ENCODE peak calls at places on chromosomes 3 and 15, in nine cellular contexts. O, T, V, L, X, U, F, G and E are unnamed samples.
A peak's percentile ranks its signal among the peaks of the same experiment; 100 is the strongest.

GRCh38 chr3:29313074-29313473 is 32.2 kb downstream of the RBMS3 start:
- DNase-seq in U (no peak), O (no peak), V (no peak), L (no peak), G (no peak), T (no peak), F (no peak), X (peak; percentile 45), E (no peak)

GRCh38 chr3:186596568-186597287 is 16.1 kb upstream of the AHSG start:
- DNase-seq in G (peak; percentile 53), F (no peak), T (no peak), U (peak; percentile 62), V (no peak), L (no peak), O (no peak), X (no peak), E (no peak)

GRCh38 chr15:33730815-33731214 is 237.5 kb upstream of the CHRM5 start:
- DNase-seq in O (no peak), T (no peak), F (no peak), X (no peak), L (no peak), V (no peak), G (no peak), U (no peak), E (no peak)

GRCh38 chr3:175704366-175705041 is 845.4 kb downstream of the NAALADL2 start:
- DNase-seq in L (no peak), V (no peak), F (no peak), G (no peak), T (no peak), O (no peak), X (no peak), U (no peak), E (no peak)

GRCh38 chr15:34853001-34853758 is 57.8 kb upstream of the ACTC1 start:
- DNase-seq in X (no peak), V (no peak), T (no peak), L (no peak), G (no peak), F (no peak), O (peak; percentile 34), U (no peak), E (no peak)

GRCh38 chr15:61008915-61009314 is 220.2 kb downstream of the RORA start:
- DNase-seq in T (no peak), V (no peak), F (no peak), L (no peak), G (no peak), U (no peak), O (no peak), X (no peak), E (no peak)

GRCh38 chr3:27097171-27097570 is 272.0 kb downstream of the NEK10 start:
- DNase-seq in O (no peak), U (no peak), L (no peak), G (no peak), V (no peak), T (no peak), X (no peak), F (no peak), E (no peak)

GRCh38 chr15:60390931-60391501 is 6.8 kb downstream of the ANXA2 start:
- DNase-seq in U (peak; percentile 92), O (no peak), F (no peak), V (no peak), G (peak; percentile 37), L (peak; percentile 84), T (no peak), X (peak; percentile 80), E (no peak)

GRCh38 chr3:131454501-131454900 is 48.3 kb downstream of the MRPL3 start:
- DNase-seq in G (no peak), L (peak; percentile 20), T (no peak), F (no peak), O (no peak), V (no peak), U (peak; percentile 64), X (peak; percentile 7), E (no peak)

GRCh38 chr15:78768096-78768495 is 43.2 kb downstream of the ADAMTS7 start:
- DNase-seq in V (no peak), T (no peak), G (no peak), F (no peak), O (no peak), X (no peak), L (no peak), U (no peak), E (no peak)

GRCh38 chr3:10867384-10867783 is 51.4 kb downstream of the SLC6A11 start:
- DNase-seq in V (no peak), O (no peak), X (no peak), G (peak; percentile 71), F (no peak), U (peak; percentile 24), T (no peak), L (no peak), E (no peak)

GRCh38 chr3:182567666-182568065 is 225.6 kb upstream of the ATP11B start:
- DNase-seq in O (no peak), U (peak; percentile 17), V (no peak), G (no peak), F (no peak), T (no peak), X (no peak), L (no peak), E (no peak)

GRCh38 chr3:31230834-31231233 is 301.9 kb upstream of the STT3B start:
- DNase-seq in L (no peak), X (no peak), T (no peak), U (no peak), V (no peak), G (no peak), O (no peak), F (no peak), E (no peak)

GRCh38 chr3:54047568-54047967 is 74.8 kb upstream of the CACNA2D3 start:
- DNase-seq in G (no peak), L (no peak), F (no peak), X (no peak), T (no peak), V (no peak), U (no peak), O (no peak), E (no peak)

GRCh38 chr3:32303051-32303786 is 64.7 kb downstream of the CMTM8 start:
- DNase-seq in T (no peak), X (no peak), V (no peak), G (no peak), U (no peak), L (no peak), O (no peak), F (peak; percentile 53), E (no peak)

GRCh38 chr15:92682772-92683510 is 27.4 kb upstream of the FAM174B start:
- DNase-seq in V (no peak), X (peak; percentile 26), F (no peak), U (no peak), L (peak; percentile 32), T (no peak), G (no peak), O (no peak), E (no peak)

GRCh38 chr3:61945657-61946056 is 384.3 kb downstream of the PTPRG start:
- DNase-seq in T (no peak), V (no peak), L (no peak), X (no peak), U (no peak), G (no peak), O (no peak), F (no peak), E (no peak)

GRCh38 chr15:66633346-66633745 is 67.5 kb upstream of the LCTL start:
- DNase-seq in U (no peak), O (no peak), L (no peak), T (no peak), V (no peak), G (no peak), F (no peak), X (no peak), E (no peak)

GRCh38 chr3:113697192-113698090 is 999 bp upstream of the USF3 start:
- DNase-seq in T (peak; percentile 4), F (peak; percentile 59), O (no peak), V (no peak), X (no peak), L (no peak), G (peak; percentile 56), U (peak; percentile 26), E (no peak)

GRCh38 chr3:39499651-39500273 is 32.3 kb downstream of the MOBP start:
- DNase-seq in F (no peak), V (no peak), X (no peak), G (peak; percentile 43), L (no peak), U (peak; percentile 10), T (no peak), O (no peak), E (no peak)

GRCh38 chr15:68694111-68694510 is 115.3 kb downstream of the CORO2B start:
- DNase-seq in F (no peak), T (no peak), V (no peak), X (no peak), G (no peak), L (no peak), U (no peak), O (no peak), E (no peak)

GRCh38 chr15:39426552-39427532 is 154.0 kb upstream of the THBS1 start:
- DNase-seq in U (peak; percentile 60), T (peak; percentile 30), X (peak; percentile 76), L (no peak), F (peak; percentile 69), O (no peak), V (peak; percentile 23), G (no peak), E (peak; percentile 49)

GRCh38 chr3:63909431-63909830 is 2.8 kb downstream of the SCAANT1 start:
- DNase-seq in V (no peak), L (no peak), O (no peak), U (no peak), X (no peak), T (no peak), G (no peak), F (no peak), E (no peak)

GRCh38 chr15:70604671-70605070 is 158.7 kb downstream of the UACA start:
- DNase-seq in G (peak; percentile 22), U (peak; percentile 51), V (no peak), F (no peak), X (no peak), T (no peak), O (no peak), L (no peak), E (no peak)

GRCh38 chr3:183033746-183034145 is 53.4 kb upstream of the DCUN1D1 start:
- DNase-seq in U (no peak), O (no peak), V (no peak), T (no peak), X (peak; percentile 48), L (no peak), F (no peak), G (no peak), E (no peak)

GRCh38 chr3:12901631-12902045 is 60.3 kb upstream of the RPL32 start:
- DNase-seq in O (no peak), F (no peak), U (no peak), G (no peak), L (no peak), X (no peak), V (no peak), T (no peak), E (no peak)

GRCh38 chr3:95399580-95399979 is 1336.7 kb downstream of the NSUN3 start:
- DNase-seq in T (no peak), O (no peak), V (no peak), F (no peak), X (no peak), U (no peak), L (no peak), G (no peak), E (no peak)

GRCh38 chr3:177336841-177337430 is 139.7 kb upstream of the TBL1XR1 start:
- DNase-seq in L (no peak), F (no peak), T (no peak), G (no peak), X (peak; percentile 35), O (no peak), U (no peak), V (no peak), E (no peak)

GRCh38 chr15:73946046-73946678 is 19.9 kb downstream of the LOXL1 start:
- DNase-seq in G (no peak), L (no peak), F (no peak), O (no peak), V (no peak), U (no peak), T (no peak), X (no peak), E (no peak)

GRCh38 chr3:129673897-129674797 is 67.7 kb upstream of the PLXND1 start:
- DNase-seq in L (no peak), V (no peak), O (no peak), T (no peak), X (no peak), G (peak; percentile 97), F (no peak), U (peak; percentile 46), E (no peak)

GRCh38 chr3:72938471-72939265 is 50.8 kb downstream of the GXYLT2 start:
- DNase-seq in V (peak; percentile 4), G (peak; percentile 54), U (peak; percentile 63), T (peak; percentile 9), F (peak; percentile 67), X (peak; percentile 85), O (peak; percentile 12), L (peak; percentile 95), E (peak; percentile 69)